ENCODE peak calls at places on chromosomes 7 and 10, in six cellular contexts. O, U, F, M, S and A are unnamed samples.

GRCh38 chr7:140653319-140654108 is 12.9 kb upstream of the DENND2A start:
- DNase-seq in M (no peak), F (peak), S (peak), O (peak), U (peak), A (no peak)

GRCh38 chr10:79608505-79609375 is 2.0 kb upstream of the SFTPA1 start:
- DNase-seq in S (peak), O (peak), U (peak), M (no peak), F (peak), A (no peak)

GRCh38 chr7:50693475-50693874 is 89.2 kb downstream of the GRB10 start:
- DNase-seq in U (no peak), M (no peak), S (no peak), F (peak), O (no peak), A (no peak)

GRCh38 chr7:86953219-86953618 is 106.2 kb downstream of the ELAPOR2 start:
- DNase-seq in O (no peak), S (no peak), M (no peak), U (no peak), F (no peak), A (no peak)

GRCh38 chr7:130844811-130845580 is 111.0 kb upstream of the KLF14 start:
- DNase-seq in O (peak), F (no peak), M (no peak), S (peak), U (peak), A (no peak)

GRCh38 chr7:151721694-151722093 is 155.2 kb downstream of the PRKAG2 start:
- DNase-seq in F (no peak), O (peak), U (no peak), M (no peak), S (no peak), A (no peak)

GRCh38 chr10:13660545-13660920 is 73.8 kb downstream of the PRPF18 start:
- DNase-seq in S (peak), M (no peak), O (no peak), U (no peak), F (no peak), A (no peak)

GRCh38 chr7:127953966-127954365 is 77.3 kb downstream of the LRRC4 start:
- DNase-seq in F (peak), U (no peak), S (no peak), M (no peak), O (no peak), A (no peak)

GRCh38 chr10:122639801-122640200 is 59.8 kb downstream of the C10orf120 start:
- DNase-seq in M (no peak), S (no peak), F (no peak), O (no peak), U (no peak), A (no peak)

GRCh38 chr7:81256991-81257390 is 338.1 kb upstream of the SEMA3C start:
- DNase-seq in O (peak), S (peak), M (no peak), U (no peak), F (no peak), A (no peak)

GRCh38 chr10:21173433-21173963 is 276.4 kb upstream of the NEBL start:
- DNase-seq in M (no peak), O (no peak), U (no peak), S (no peak), F (no peak), A (no peak)

GRCh38 chr10:62214364-62214874 is 54.2 kb downstream of the RTKN2 start:
- DNase-seq in M (no peak), S (no peak), F (no peak), O (no peak), U (no peak), A (no peak)

GRCh38 chr10:43062402-43063160 is 14.3 kb upstream of the RET start:
- DNase-seq in F (no peak), U (no peak), M (no peak), O (no peak), S (no peak), A (no peak)

GRCh38 chr7:143013897-143014296 is 13.0 kb downstream of the OR9A2 start:
- DNase-seq in U (no peak), M (no peak), S (peak), F (peak), O (peak), A (no peak)

GRCh38 chr10:12396567-12396966 is 47.2 kb downstream of the CAMK1D start:
- DNase-seq in S (peak), F (no peak), M (no peak), O (no peak), U (no peak), A (no peak)

GRCh38 chr7:151298765-151299164 is 42.8 kb upstream of the NUB1 start:
- DNase-seq in O (no peak), U (no peak), M (no peak), F (no peak), S (no peak), A (no peak)

GRCh38 chr10:6014241-6014761 is 37.0 kb upstream of the IL15RA start:
- DNase-seq in F (peak), O (peak), S (peak), M (no peak), U (peak), A (no peak)

GRCh38 chr7:101126651-101127459 is at the start of gene SERPINE1:
- DNase-seq in S (peak), U (peak), F (peak), M (peak), O (peak), A (peak)

GRCh38 chr10:68156373-68157185 is 47.3 kb downstream of the MYPN start:
- DNase-seq in O (peak), U (peak), S (peak), F (peak), M (no peak), A (no peak)

GRCh38 chr10:92848441-92849233 is at the start of gene EXOC6:
- DNase-seq in O (peak), F (peak), U (peak), S (peak), M (no peak), A (peak)

GRCh38 chr10:63083904-63084689 is 49.0 kb upstream of the NRBF2 start:
- DNase-seq in S (peak), O (peak), U (peak), M (peak), F (peak), A (no peak)

GRCh38 chr7:140069298-140069949 is 6.7 kb upstream of the PARP12 start:
- DNase-seq in O (no peak), F (no peak), U (no peak), S (no peak), M (no peak), A (no peak)

GRCh38 chr7:96933067-96933645 is 72.2 kb upstream of the DLX6 start:
- DNase-seq in O (no peak), S (no peak), U (no peak), M (no peak), F (no peak), A (no peak)

GRCh38 chr10:49354593-49354992 is 41.3 kb downstream of the DRGX start:
- DNase-seq in M (peak), F (no peak), S (no peak), O (no peak), U (no peak), A (no peak)

GRCh38 chr10:93288679-93289634 is 193.2 kb downstream of the MYOF start:
- DNase-seq in M (no peak), F (peak), U (peak), S (peak), O (peak), A (peak)

GRCh38 chr10:62335326-62335725 is 38.8 kb upstream of the ZNF365 start:
- DNase-seq in F (peak), M (no peak), S (peak), U (no peak), O (peak), A (no peak)

GRCh38 chr10:110269641-110270318 is 34.9 kb downstream of the SMNDC1 start:
- DNase-seq in S (peak), O (peak), U (no peak), F (no peak), M (no peak), A (no peak)
- H3K4me3 ChIP-seq in S (no peak), O (no peak), U (no peak), F (no peak), M (peak), A (peak)

GRCh38 chr7:47337531-47337930 is 244.4 kb downstream of the TNS3 start:
- DNase-seq in S (no peak), M (no peak), F (no peak), O (no peak), U (no peak), A (peak)
- TF ChIP-seq CTCF in S (no peak), M (no peak), F (no peak), O (no peak), U (no peak), A (no peak)

GRCh38 chr10:114683593-114683992 is 25.5 kb upstream of the ABLIM1 start:
- DNase-seq in F (peak), O (no peak), S (no peak), U (no peak), M (no peak), A (no peak)
- H3K4me3 ChIP-seq in F (peak), O (no peak), S (no peak), U (peak), M (peak), A (peak)

GRCh38 chr10:74738985-74739567 is 87.3 kb upstream of the KAT6B start:
- DNase-seq in F (peak), O (peak), U (no peak), M (no peak), S (peak), A (no peak)
- TF ChIP-seq CTCF in F (peak), O (peak), U (no peak), M (no peak), S (peak), A (no peak)

GRCh38 chr7:55018361-55019328 is at the start of gene EGFR:
- DNase-seq in M (no peak), U (peak), O (peak), S (peak), F (peak), A (peak)
- H3K4me3 ChIP-seq in M (peak), U (peak), O (peak), S (peak), F (peak), A (peak)

GRCh38 chr7:47796347-47796746 is 151.9 kb downstream of the PKD1L1 start:
- DNase-seq in U (no peak), O (no peak), F (no peak), M (no peak), S (no peak), A (no peak)

GRCh38 chr7:47791682-47792081 is 156.6 kb downstream of the PKD1L1 start:
- DNase-seq in F (no peak), M (no peak), S (no peak), U (no peak), O (no peak), A (no peak)

GRCh38 chr7:47795631-47796030 is 152.6 kb downstream of the PKD1L1 start:
- DNase-seq in S (peak), M (no peak), U (no peak), O (peak), F (no peak), A (no peak)

GRCh38 chr7:47794016-47794415 is 154.2 kb downstream of the PKD1L1 start:
- DNase-seq in M (no peak), F (no peak), U (no peak), O (no peak), S (no peak), A (no peak)

DNA sequence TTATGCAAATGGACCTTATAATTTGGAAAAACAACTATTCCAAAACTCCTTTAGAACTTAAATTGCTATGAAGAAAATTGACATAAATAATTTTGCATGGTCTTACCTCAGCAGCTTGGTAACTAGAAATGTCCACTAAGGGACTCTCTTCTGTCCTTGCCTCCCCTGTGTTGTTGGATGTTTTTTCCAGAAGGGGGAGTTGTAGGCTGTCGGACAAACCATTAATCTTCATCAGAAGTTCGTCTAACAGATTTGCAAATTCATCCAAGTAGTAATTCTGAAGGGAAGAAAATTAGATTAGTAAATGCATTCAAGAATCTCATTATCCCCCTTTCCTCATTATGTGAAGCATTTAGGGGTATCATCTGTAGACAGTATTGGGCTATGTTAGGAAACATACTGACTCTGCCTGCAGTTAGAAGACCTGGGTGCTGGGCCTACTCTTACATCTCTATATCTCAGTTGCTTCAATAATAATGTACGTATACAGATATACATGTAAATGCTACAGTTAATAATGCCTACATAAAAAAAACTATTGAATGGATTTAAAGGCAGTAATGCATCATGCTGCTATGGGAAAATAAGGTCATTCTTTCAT is 155.6 kb downstream of the PKD1L1 start:
- DNase-seq in M (no peak), S (no peak), F (peak), U (no peak), O (peak), A (no peak)
- TF ChIP-seq CTCF in M (no peak), S (peak), F (peak), U (peak), O (peak), A (no peak)